ENCODE peak calls at places on chromosomes 6 and 20, in nine cellular contexts. Z is body of pancreas, W is mesothelial cell of epicardium, U is AG09309, F is HepG2, O is lower lobe of right lung, P is HL-60, S is endothelial cell of umbilical vein, N is cardiac muscle cell. K is an unnamed sample.

GRCh38 chr6:144134737-144135136 is 15.6 kb upstream of the STX11 start:
- DNase-seq in Z (no peak), F (no peak), S (no peak), N (no peak), W (no peak), O (no peak), U (no peak), P (no peak), K (no peak)

GRCh38 chr6:170011233-170012142 is 260.1 kb downstream of the ERMARD start:
- DNase-seq in U (no peak), N (no peak), Z (no peak), P (no peak), O (no peak), S (peak), W (no peak), F (no peak), K (no peak)

GRCh38 chr6:113315068-113315467 is 542.1 kb upstream of the MARCKS start:
- DNase-seq in W (no peak), O (no peak), U (no peak), Z (no peak), P (no peak), S (no peak), N (no peak), F (no peak), K (no peak)

GRCh38 chr6:19557191-19557590 is 280.0 kb upstream of the ID4 start:
- DNase-seq in P (no peak), F (no peak), O (no peak), Z (no peak), N (no peak), U (no peak), S (no peak), W (no peak), K (no peak)

GRCh38 chr6:53524455-53524815 is 20.5 kb downstream of the GCLC start:
- DNase-seq in N (no peak), O (no peak), P (no peak), Z (no peak), F (no peak), S (peak), W (no peak), U (no peak), K (no peak)

GRCh38 chr6:64439274-64439673 is 803.7 kb downstream of the PHF3 start:
- DNase-seq in Z (no peak), P (no peak), O (no peak), S (peak), F (no peak), N (no peak), W (no peak), U (no peak), K (no peak)

GRCh38 chr6:36235309-36235708 is 34.6 kb upstream of the PNPLA1 start:
- DNase-seq in N (no peak), Z (no peak), S (no peak), O (no peak), F (no peak), W (no peak), U (no peak), P (no peak), K (no peak)

GRCh38 chr6:165573671-165574070 is 89.4 kb downstream of the PDE10A start:
- DNase-seq in W (peak), Z (peak), P (no peak), U (no peak), N (peak), S (peak), F (no peak), O (no peak), K (no peak)

GRCh38 chr6:3899061-3899460 is 49.9 kb downstream of the FAM50B start:
- DNase-seq in Z (no peak), W (no peak), O (no peak), P (no peak), N (no peak), F (no peak), S (no peak), U (no peak), K (no peak)

GRCh38 chr6:64289946-64290345 is 654.3 kb downstream of the PHF3 start:
- DNase-seq in W (no peak), P (no peak), Z (no peak), S (no peak), N (no peak), F (no peak), O (no peak), U (no peak), K (no peak)

GRCh38 chr6:105873256-105873704 is 212.9 kb upstream of the PRDM1 start:
- DNase-seq in W (no peak), F (no peak), S (no peak), O (no peak), U (no peak), P (no peak), N (no peak), Z (no peak), K (no peak)

GRCh38 chr20:59082077-59082740 is 39.6 kb upstream of the PRELID3B start:
- DNase-seq in N (no peak), P (no peak), Z (no peak), U (no peak), F (peak), W (no peak), O (no peak), S (no peak), K (no peak)

GRCh38 chr6:86937219-86938079 is at the start of gene HTR1E:
- DNase-seq in W (peak), P (no peak), Z (peak), N (peak), S (peak), O (no peak), U (no peak), F (peak), K (no peak)

GRCh38 chr6:163054641-163055040 is 326.9 kb downstream of the PACRG start:
- DNase-seq in F (no peak), U (no peak), P (no peak), Z (no peak), S (no peak), O (no peak), N (no peak), W (no peak), K (no peak)

GRCh38 chr6:78942451-78942850 is 75.1 kb downstream of the IRAK1BP1 start:
- DNase-seq in U (no peak), Z (no peak), O (no peak), P (no peak), W (no peak), S (no peak), N (no peak), F (no peak), K (no peak)

GRCh38 chr6:73585566-73586415 is 65.0 kb upstream of the EEF1A1 start:
- DNase-seq in F (peak), W (no peak), O (no peak), P (peak), U (peak), S (peak), Z (peak), N (peak), K (no peak)

GRCh38 chr6:20221448-20221847 is 9.2 kb upstream of the MBOAT1 start:
- DNase-seq in N (no peak), Z (no peak), W (no peak), O (no peak), S (no peak), U (no peak), P (no peak), F (no peak), K (no peak)

GRCh38 chr6:97085772-97086171 is 161.2 kb downstream of the KLHL32 start:
- DNase-seq in P (no peak), N (no peak), F (no peak), W (no peak), Z (no peak), S (no peak), U (no peak), O (no peak), K (no peak)

DNA sequence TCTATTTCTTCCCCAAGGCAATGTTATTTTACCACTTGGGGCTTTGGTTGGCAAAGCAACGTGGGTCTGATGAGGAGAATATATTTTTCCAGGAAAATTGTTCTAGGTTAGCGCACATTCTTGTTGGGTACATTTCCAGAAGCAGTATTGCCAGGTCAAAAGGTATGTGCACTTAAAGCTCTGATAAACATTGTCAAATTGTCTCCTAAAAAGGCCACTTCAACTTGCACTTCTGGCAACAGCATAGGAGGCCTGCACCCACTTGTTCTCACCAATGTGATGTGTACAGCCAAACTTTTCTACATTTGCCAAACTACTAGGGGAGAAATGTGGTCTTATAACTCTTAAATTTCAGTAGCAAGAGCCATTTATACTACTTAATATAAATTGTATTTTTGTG is 197.5 kb upstream of the COL21A1 start:
- DNase-seq in W (no peak), U (no peak), N (no peak), Z (no peak), O (no peak), S (no peak), F (no peak), P (no peak), K (no peak)
- TF ChIP-seq CTCF in W (no peak), U (no peak), N (no peak), Z (no peak), O (no peak), S (no peak), F (no peak), P (no peak), K (no peak)

GRCh38 chr20:49115565-49115964 is 69.5 kb downstream of the CSE1L start:
- DNase-seq in O (no peak), S (no peak), P (no peak), Z (no peak), W (no peak), F (no peak), U (no peak), N (no peak), K (no peak)
- TF ChIP-seq CTCF in O (no peak), S (no peak), P (no peak), Z (no peak), W (no peak), F (peak), U (peak), N (no peak), K (no peak)

DNA sequence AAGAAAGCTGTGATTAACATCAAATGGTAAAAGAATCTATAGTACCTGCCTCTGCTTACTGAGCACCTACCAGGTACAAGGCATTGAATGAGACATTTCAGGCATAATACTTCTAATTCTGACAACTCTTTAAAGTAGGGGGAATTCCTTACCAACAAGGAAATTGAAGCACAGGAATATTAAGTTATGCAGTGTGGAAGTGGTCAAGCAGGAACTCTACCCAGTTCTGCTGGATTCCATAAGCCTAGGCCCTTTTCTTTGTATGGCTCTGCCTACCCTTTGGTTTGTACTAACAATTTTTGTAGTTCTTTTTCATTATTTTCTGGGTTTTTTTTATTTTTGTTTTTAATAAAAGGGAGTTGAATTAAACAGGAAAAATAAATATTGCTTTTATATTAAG is 114.5 kb downstream of the MAP3K5 start:
- DNase-seq in F (no peak), O (no peak), P (no peak), W (no peak), Z (peak), S (no peak), N (no peak), U (no peak), K (no peak)
- TF ChIP-seq CTCF in F (no peak), O (no peak), P (no peak), W (no peak), Z (no peak), S (no peak), N (no peak), U (no peak), K (no peak)

GRCh38 chr6:137415127-137415833 is 78.9 kb downstream of the OLIG3 start:
- DNase-seq in O (peak), W (peak), S (peak), F (peak), Z (peak), U (peak), N (peak), P (peak), K (no peak)
- TF ChIP-seq CTCF in O (peak), W (no peak), S (peak), F (peak), Z (peak), U (peak), N (peak), P (peak), K (no peak)

DNA sequence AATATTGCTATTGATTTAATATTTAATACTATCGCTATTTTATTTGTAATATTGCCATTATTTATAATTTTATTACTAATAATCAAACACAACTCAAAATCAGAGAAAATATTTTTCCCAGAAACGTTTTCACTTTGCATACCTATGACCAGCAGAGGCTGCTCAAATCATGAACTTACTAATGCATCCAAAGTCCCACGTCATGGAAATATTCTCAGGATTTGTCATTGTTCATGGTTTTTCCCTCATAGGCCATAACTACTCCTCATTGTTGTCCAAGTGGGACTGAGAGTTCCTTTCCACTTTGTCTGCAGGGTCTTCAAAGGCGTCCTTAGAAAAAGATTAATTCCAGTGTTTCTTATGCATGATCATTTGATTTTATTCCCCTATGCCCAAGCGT is 344.8 kb downstream of the THBS2 start:
- DNase-seq in P (no peak), N (no peak), S (no peak), O (no peak), F (no peak), Z (no peak), U (peak), W (no peak), K (no peak)
- TF ChIP-seq CTCF in P (no peak), N (peak), S (no peak), O (no peak), F (no peak), Z (no peak), U (peak), W (no peak), K (no peak)

DNA sequence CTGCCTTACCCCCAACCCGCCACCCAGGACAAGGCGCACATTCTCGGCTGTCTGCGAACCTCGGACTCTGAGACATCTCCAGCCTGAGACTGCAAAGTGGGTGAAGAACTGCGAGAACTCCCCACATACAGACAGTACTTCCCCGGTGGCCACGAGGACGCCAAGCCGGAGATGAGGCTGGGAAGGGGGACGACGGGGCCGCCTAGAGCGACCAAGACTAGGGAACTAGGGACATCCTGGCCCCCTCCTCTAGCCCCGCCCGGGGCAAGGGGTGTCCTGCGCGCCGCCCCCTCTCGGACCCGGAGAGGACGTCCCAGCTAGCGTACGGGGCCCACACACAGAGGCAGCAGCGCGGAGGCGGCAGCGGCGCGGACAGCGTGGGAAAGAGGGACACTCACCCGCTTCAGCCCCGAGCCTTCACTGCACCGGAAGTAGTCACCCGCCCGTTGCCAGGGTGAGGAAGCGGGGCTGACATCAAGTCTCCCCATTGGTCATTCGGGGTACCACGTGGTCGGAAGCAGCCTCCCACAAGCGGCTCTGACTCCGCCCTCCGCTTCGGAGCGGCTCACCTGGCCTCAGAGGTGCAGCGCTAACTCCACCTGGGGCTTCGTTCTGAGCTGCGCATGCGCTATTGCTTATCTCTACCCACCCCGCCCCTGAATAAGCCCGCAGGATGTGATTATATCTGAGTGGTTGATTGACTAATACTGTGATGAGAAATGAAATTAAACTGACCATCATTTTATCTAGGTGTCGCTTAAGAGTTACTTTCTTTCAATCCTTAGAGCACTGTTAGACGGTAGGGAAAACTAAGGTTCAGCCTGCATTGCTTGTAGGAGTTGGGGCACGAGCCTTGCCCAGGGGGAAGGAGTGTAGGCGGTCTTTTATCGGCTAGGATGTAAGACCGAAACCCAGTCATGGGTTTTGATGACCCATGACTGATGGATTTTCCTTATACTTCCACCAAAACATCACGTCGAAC is at the start of gene TASP1:
- DNase-seq in N (peak), P (peak), W (peak), U (peak), F (peak), Z (peak), S (peak), O (peak), K (peak)
- TF ChIP-seq CTCF in N (no peak), P (no peak), W (no peak), U (no peak), F (peak), Z (no peak), S (no peak), O (no peak), K (no peak)

DNA sequence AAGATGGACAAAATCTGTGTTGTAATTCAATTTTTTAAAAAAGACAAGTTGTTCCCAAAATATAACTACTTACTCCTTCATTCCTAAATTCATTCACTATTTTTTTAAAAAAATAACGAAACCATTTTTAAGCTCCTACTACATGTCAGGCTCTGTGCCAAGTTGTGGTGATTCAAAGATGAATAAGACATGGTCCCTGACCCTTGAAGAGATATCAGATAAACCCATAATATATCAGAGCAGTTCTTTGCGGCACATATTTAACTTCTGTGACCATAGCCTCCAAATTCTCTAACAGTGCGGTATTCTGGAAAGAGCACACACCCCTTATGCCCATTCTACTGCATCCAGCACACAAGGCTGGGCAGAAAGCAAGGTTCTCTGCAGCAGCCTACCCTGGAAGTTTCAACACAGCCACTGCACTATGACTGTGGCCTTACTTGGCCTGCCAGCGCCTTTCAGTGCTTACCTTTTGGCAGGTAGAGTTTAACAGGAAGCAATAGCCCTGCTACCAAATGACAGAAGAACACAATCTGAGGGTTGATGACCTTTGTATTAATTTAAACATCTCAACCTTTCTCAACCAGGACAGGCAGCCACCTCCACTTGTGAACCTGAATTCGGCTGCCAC is 406.5 kb downstream of the BTBD9 start:
- DNase-seq in N (no peak), P (no peak), U (no peak), W (no peak), Z (no peak), S (peak), O (no peak), F (no peak), K (no peak)
- TF ChIP-seq CTCF in N (no peak), P (no peak), U (no peak), W (no peak), Z (no peak), S (no peak), O (no peak), F (no peak), K (no peak)

GRCh38 chr6:157135691-157136090 is 187.6 kb downstream of the TMEM242 start:
- DNase-seq in Z (no peak), P (no peak), U (no peak), S (no peak), F (no peak), O (no peak), N (no peak), W (no peak), K (no peak)

GRCh38 chr6:157134402-157135074 is 188.8 kb downstream of the TMEM242 start:
- DNase-seq in O (no peak), S (no peak), Z (no peak), W (no peak), P (no peak), U (no peak), N (no peak), F (no peak), K (no peak)

GRCh38 chr6:157137501-157137900 is 185.8 kb downstream of the TMEM242 start:
- DNase-seq in W (no peak), Z (no peak), F (no peak), N (no peak), S (no peak), P (no peak), O (no peak), U (no peak), K (no peak)

GRCh38 chr6:157143171-157143884 is 180.0 kb downstream of the TMEM242 start:
- DNase-seq in W (no peak), U (peak), Z (peak), P (no peak), N (peak), F (no peak), S (peak), O (no peak), K (no peak)

GRCh38 chr6:157139054-157139708 is 184.1 kb downstream of the TMEM242 start:
- DNase-seq in N (peak), F (peak), S (no peak), O (no peak), W (no peak), U (no peak), P (no peak), Z (no peak), K (no peak)
- TF ChIP-seq CTCF in N (peak), F (peak), S (peak), O (peak), W (no peak), U (peak), P (no peak), Z (no peak), K (no peak)

GRCh38 chr6:34120953-34121675 is 24.8 kb downstream of the GRM4 start:
- DNase-seq in W (no peak), N (no peak), U (no peak), Z (no peak), F (no peak), O (no peak), P (no peak), S (no peak), K (no peak)
- TF ChIP-seq CTCF in W (no peak), N (no peak), U (no peak), Z (no peak), F (no peak), O (no peak), P (no peak), S (no peak), K (no peak)

K was measured in omental fat pad.